ENCODE peak calls at places on chromosomes 5 and 9, in six cellular contexts. O is effector CD4-positive, alpha-beta T cell; N is CD8-positive, alpha-beta memory T cell; F is HTR-8/SVneo; Q is EL; E is WTC11. U is an unnamed sample.

GRCh38 chr5:96699186-96699820 is 37.1 kb downstream of the CAST start:
- DNase-seq in O (no peak), N (no peak), F (no peak), Q (peak), E (no peak), U (no peak)

GRCh38 chr5:155103164-155103563 is 89.6 kb downstream of the KIF4B start:
- DNase-seq in O (no peak), N (no peak), F (no peak), Q (peak), E (no peak), U (no peak)

GRCh38 chr5:103562084-103562452 is 521 bp downstream of the NUDT12 start:
- DNase-seq in O (no peak), N (no peak), F (peak), Q (no peak), E (no peak), U (no peak)

GRCh38 chr9:28999057-28999456 is 1425.8 kb upstream of the C9orf72 start:
- DNase-seq in O (no peak), N (no peak), F (no peak), Q (no peak), E (no peak), U (no peak)

GRCh38 chr5:67140413-67140812 is 56.2 kb downstream of the CD180 start:
- DNase-seq in O (no peak), N (no peak), F (no peak), Q (no peak), E (no peak), U (no peak)

GRCh38 chr5:180389252-180390101 is 36.3 kb upstream of the GFPT2 start:
- DNase-seq in O (no peak), N (no peak), F (no peak), Q (peak), E (no peak), U (no peak)

GRCh38 chr5:164255598-164256213 is 750.3 kb downstream of the MAT2B start:
- DNase-seq in O (no peak), N (no peak), F (no peak), Q (no peak), E (no peak), U (no peak)

GRCh38 chr9:37370282-37370681 is 52.2 kb upstream of the GRHPR start:
- DNase-seq in O (no peak), N (no peak), F (no peak), Q (no peak), E (no peak), U (no peak)

GRCh38 chr9:33177633-33178032 is 10.5 kb upstream of the B4GALT1 start:
- DNase-seq in O (no peak), N (no peak), F (no peak), Q (no peak), E (no peak), U (no peak)

GRCh38 chr9:74721696-74722660 is 165.7 kb downstream of the TRPM6 start:
- DNase-seq in O (no peak), N (no peak), F (no peak), Q (no peak), E (no peak), U (no peak)

GRCh38 chr9:18881740-18882139 is 151.3 kb downstream of the SAXO1 start:
- DNase-seq in O (no peak), N (no peak), F (no peak), Q (no peak), E (no peak), U (no peak)

GRCh38 chr9:131559416-131560000 is 14.2 kb downstream of the PRRT1B start:
- DNase-seq in O (no peak), N (no peak), F (no peak), Q (no peak), E (no peak), U (no peak)